ENCODE peak calls at places on chromosome 14, in seven cellular contexts. E, K, B, G, X, H and Y are unnamed samples.

GRCh38 chr14:92382677-92383076 is 59.7 kb downstream of the SLC24A4 start:
- DNase-seq in B (peak; percentile 31), H (peak; percentile 55), G (no peak), X (peak; percentile 21), E (no peak), K (peak; percentile 55), Y (no peak)

GRCh38 chr14:80117876-80118275 is 93.4 kb downstream of the DIO2 start:
- DNase-seq in B (no peak), E (no peak), K (no peak), X (no peak), G (no peak), H (no peak), Y (no peak)

GRCh38 chr14:25896777-25897176 is 701.1 kb downstream of the NOVA1 start:
- DNase-seq in H (no peak), X (no peak), E (no peak), G (no peak), B (peak; percentile 77), K (no peak), Y (no peak)

GRCh38 chr14:99862111-99862510 is 68.9 kb downstream of the EML1 start:
- DNase-seq in B (no peak), G (no peak), K (no peak), X (no peak), H (no peak), E (no peak), Y (no peak)

GRCh38 chr14:44316647-44317432 is 190.2 kb downstream of the FSCB start:
- DNase-seq in H (peak; percentile 93), E (peak; percentile 86), G (peak; percentile 15), B (no peak), X (no peak), K (peak; percentile 98), Y (peak; percentile 85)

GRCh38 chr14:23445773-23446172 is 10.3 kb upstream of the MYH7 start:
- DNase-seq in X (no peak), B (no peak), K (no peak), G (no peak), E (no peak), H (no peak), Y (no peak)

GRCh38 chr14:99224116-99224910 is 47.7 kb downstream of the BCL11B start:
- DNase-seq in B (peak; percentile 77), X (no peak), E (peak; percentile 22), K (no peak), H (no peak), G (no peak), Y (no peak)

GRCh38 chr14:80956922-80957321 is 1.5 kb downstream of the TSHR start:
- DNase-seq in H (no peak), B (no peak), X (no peak), E (no peak), K (no peak), G (no peak), Y (no peak)

GRCh38 chr14:63656194-63656593 is 14.5 kb upstream of the WDR89 start:
- DNase-seq in X (no peak), E (no peak), G (no peak), B (no peak), H (no peak), K (no peak), Y (no peak)

GRCh38 chr14:56244138-56244789 is 126.1 kb downstream of the PELI2 start:
- DNase-seq in E (no peak), K (peak; percentile 77), B (no peak), X (no peak), H (peak; percentile 91), G (no peak), Y (no peak)

GRCh38 chr14:84826349-84826748 is 703.6 kb upstream of the FLRT2 start:
- DNase-seq in H (peak; percentile 0), K (peak; percentile 50), E (no peak), G (no peak), B (no peak), X (no peak), Y (no peak)

GRCh38 chr14:94132285-94132887 is 3.0 kb upstream of the IFI27L2 start:
- DNase-seq in X (peak; percentile 80), B (peak; percentile 86), E (peak; percentile 66), H (peak; percentile 83), K (peak; percentile 78), G (peak; percentile 48), Y (peak; percentile 84)

GRCh38 chr14:64506751-64507150 is 2.2 kb downstream of the ZBTB1 start:
- DNase-seq in E (no peak), K (no peak), G (no peak), X (no peak), H (peak; percentile 22), B (no peak), Y (no peak)

GRCh38 chr14:76313303-76313702 is 62.6 kb upstream of the ESRRB start:
- DNase-seq in G (no peak), K (no peak), E (no peak), B (peak; percentile 55), X (no peak), H (no peak), Y (no peak)

GRCh38 chr14:76312821-76313220 is 63.1 kb upstream of the ESRRB start:
- DNase-seq in X (peak; percentile 33), E (no peak), B (peak; percentile 28), G (no peak), H (no peak), K (no peak), Y (no peak)

GRCh38 chr14:76309572-76310551 is 66.1 kb upstream of the ESRRB start:
- DNase-seq in K (no peak), X (peak; percentile 46), H (no peak), E (no peak), G (no peak), B (peak; percentile 60), Y (no peak)

GRCh38 chr14:76313861-76314260 is 62.1 kb upstream of the ESRRB start:
- DNase-seq in H (no peak), X (no peak), B (peak; percentile 17), K (no peak), G (no peak), E (no peak), Y (no peak)

DNA sequence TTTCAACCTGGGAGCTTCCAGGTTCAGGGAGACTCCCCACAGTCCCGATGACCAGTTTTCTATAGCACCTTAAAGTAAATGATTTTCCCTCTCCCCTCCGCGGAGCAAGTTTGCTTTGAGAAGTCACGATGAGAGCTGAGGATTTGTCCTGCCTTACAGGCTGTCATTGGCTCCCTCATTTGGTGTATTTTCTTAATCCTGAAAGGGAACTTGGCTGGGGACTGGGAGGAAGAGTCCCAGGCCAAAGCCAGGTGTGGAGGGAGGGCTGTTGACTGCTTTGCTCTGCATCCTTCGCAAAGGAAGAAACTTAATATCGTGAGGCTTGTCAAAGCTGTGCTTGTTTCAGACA is 64.6 kb upstream of the ESRRB start:
- DNase-seq in G (no peak), K (no peak), E (no peak), X (peak; percentile 33), H (no peak), B (peak; percentile 66), Y (no peak)
- TF ChIP-seq EZH2phosphoT487 in G (no peak), K (no peak), E (no peak), X (no peak), H (no peak), B (no peak), Y (no peak)

GRCh38 chr14:102320671-102321455 is 1.3 kb downstream of the ZNF839 start:
- DNase-seq in K (no peak), B (no peak), H (no peak), G (no peak), X (no peak), E (no peak), Y (no peak)

GRCh38 chr14:102320033-102320660 is 601 bp downstream of the ZNF839 start:
- DNase-seq in H (peak; percentile 88), G (peak; percentile 14), E (no peak), K (peak; percentile 32), X (peak; percentile 62), B (peak; percentile 65), Y (peak; percentile 63)

GRCh38 chr14:102321456-102322101 is 2.0 kb downstream of the ZNF839 start:
- DNase-seq in B (no peak), K (no peak), H (no peak), X (no peak), G (no peak), E (no peak), Y (peak; percentile 50)

GRCh38 chr14:102325791-102326345 is 6.3 kb downstream of the ZNF839 start:
- DNase-seq in K (no peak), G (no peak), H (no peak), X (no peak), E (no peak), B (no peak), Y (no peak)

DNA sequence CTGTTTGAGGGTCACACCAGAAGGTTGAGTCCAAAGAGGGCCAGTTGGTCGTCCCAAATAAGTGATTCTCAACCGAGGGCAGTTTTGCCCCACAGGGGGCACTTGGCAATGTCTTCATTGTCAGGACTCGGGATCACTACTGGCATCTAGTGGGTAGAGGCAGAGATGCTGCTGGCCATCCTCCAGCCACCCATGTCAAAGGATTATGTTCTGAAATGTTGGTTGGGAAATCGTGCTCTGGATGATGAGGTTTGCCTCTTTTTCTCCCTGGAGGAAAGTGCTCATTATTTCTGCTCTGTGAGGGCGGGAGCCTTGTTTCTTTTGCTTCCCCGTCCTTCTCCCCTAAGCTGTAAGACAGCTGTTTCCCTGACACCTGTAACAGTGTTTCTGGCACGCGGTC is 3.6 kb downstream of the ZNF839 start:
- DNase-seq in X (peak; percentile 65), G (peak; percentile 32), H (peak; percentile 96), E (peak; percentile 59), B (peak; percentile 74), K (peak; percentile 84), Y (peak; percentile 75)
- TF ChIP-seq EZH2phosphoT487 in X (no peak), G (no peak), H (no peak), E (no peak), B (no peak), K (no peak), Y (no peak)

DNA sequence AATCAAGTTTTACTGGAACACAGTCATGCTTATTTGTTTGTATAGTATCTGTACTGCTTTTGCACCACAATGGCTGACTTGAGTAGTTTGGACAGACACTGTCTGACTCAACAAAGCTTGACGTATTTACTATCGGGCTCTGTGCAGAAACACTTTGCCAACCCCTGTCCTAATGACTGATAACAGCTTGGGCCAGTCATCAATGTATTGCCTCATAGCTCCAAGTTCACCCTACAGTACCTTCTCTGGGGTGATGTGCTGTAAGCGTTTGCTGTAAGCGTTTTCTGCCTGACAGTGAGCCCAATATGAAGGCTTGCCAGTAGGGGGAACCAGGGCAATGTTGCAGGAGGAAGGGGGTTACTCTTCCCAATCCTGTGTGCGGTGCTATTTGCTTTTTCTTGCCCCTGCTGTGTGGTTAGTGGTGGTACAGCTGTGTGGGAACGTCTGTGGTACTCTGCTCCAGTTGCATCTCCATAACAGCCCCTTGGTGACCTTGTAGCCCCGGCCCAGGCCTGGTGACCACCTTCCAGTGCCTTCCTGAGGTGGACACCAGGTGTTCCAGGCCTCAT is 5.4 kb upstream of the CCDC177 start:
- DNase-seq in K (peak; percentile 78), X (peak; percentile 73), G (peak; percentile 6), B (peak; percentile 88), E (peak; percentile 37), H (peak; percentile 96), Y (peak; percentile 85)
- TF ChIP-seq EZH2phosphoT487 in K (no peak), X (no peak), G (no peak), B (no peak), E (no peak), H (no peak), Y (no peak)

DNA sequence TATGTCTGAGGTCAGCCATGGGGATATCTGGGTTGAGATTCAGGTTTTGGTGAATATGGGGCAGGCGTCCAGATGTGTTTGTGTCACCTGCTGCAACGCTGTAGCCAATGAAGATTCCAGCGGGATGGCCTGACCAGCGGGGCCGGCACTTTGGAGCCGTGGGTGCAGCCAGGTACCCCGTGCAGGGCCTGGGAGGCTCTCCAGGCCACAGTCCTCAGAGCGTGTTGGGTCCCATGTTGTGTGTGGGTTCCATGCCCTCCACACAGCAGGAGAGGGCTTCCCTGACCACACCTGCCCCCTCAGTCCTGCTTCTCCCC is 2.8 kb upstream of the TEX22 start:
- DNase-seq in X (no peak), E (no peak), K (no peak), B (no peak), H (no peak), G (no peak), Y (no peak)
- TF ChIP-seq EZH2phosphoT487 in X (no peak), E (no peak), K (no peak), B (no peak), H (no peak), G (no peak), Y (no peak)